ENCODE peak calls at places on chromosomes 1 and 21, in five cellular contexts. V is neural progenitor cell, D is dorsolateral prefrontal cortex, K is tibial nerve, O is AG04450. L is an unnamed sample.

GRCh38 chr1:10195570-10195969 is 14.8 kb upstream of the KIF1B start:
- DNase-seq in K (no peak), D (no peak), O (no peak), V (no peak), L (no peak)

GRCh38 chr1:224681816-224682215 is 65.7 kb downstream of the CNIH3 start:
- DNase-seq in V (peak), O (no peak), D (no peak), K (no peak), L (no peak)

GRCh38 chr1:151693057-151693651 is 23.4 kb downstream of the CELF3 start:
- DNase-seq in D (no peak), K (no peak), V (peak), O (no peak), L (no peak)

GRCh38 chr1:27528701-27529637 is 39.0 kb upstream of the WASF2 start:
- DNase-seq in K (peak), D (peak), V (peak), O (peak), L (peak)

GRCh38 chr21:33478858-33479678 is 706 bp downstream of the TMEM50B start:
- DNase-seq in D (no peak), K (no peak), O (no peak), V (peak), L (peak)

GRCh38 chr1:13916530-13916929 is 216.5 kb downstream of the PRDM2 start:
- DNase-seq in O (no peak), K (no peak), V (no peak), D (no peak), L (no peak)

GRCh38 chr1:225451340-225451739 is 23.5 kb upstream of the LBR start:
- DNase-seq in V (no peak), O (no peak), K (peak), D (no peak), L (no peak)

GRCh38 chr21:37001446-37001845 is 5.1 kb upstream of the RIPPLY3 start:
- DNase-seq in V (no peak), K (no peak), D (no peak), O (no peak), L (no peak)

GRCh38 chr1:229887043-229887822 is 179.8 kb upstream of the GALNT2 start:
- DNase-seq in D (no peak), V (no peak), K (no peak), O (no peak), L (peak)

GRCh38 chr1:88013485-88013884 is 670.6 kb upstream of the PKN2 start:
- DNase-seq in V (no peak), O (no peak), K (no peak), D (no peak), L (no peak)

GRCh38 chr1:246769306-246769705 is 45.1 kb downstream of the SCCPDH start:
- DNase-seq in O (peak), D (no peak), K (no peak), V (no peak), L (peak)

GRCh38 chr21:44784810-44785209 is 16.8 kb downstream of the UBE2G2 start:
- DNase-seq in O (no peak), K (no peak), D (no peak), V (no peak), L (no peak)

GRCh38 chr1:2582401-2582800 is 4.2 kb upstream of the PRXL2B start:
- DNase-seq in D (peak), O (no peak), V (no peak), K (no peak), L (no peak)

GRCh38 chr1:31065310-31066217 is at the start of gene PUM1:
- DNase-seq in V (peak), K (peak), D (peak), O (peak), L (peak)

GRCh38 chr1:31063636-31064035 is 1.9 kb downstream of the PUM1 start:
- DNase-seq in K (no peak), V (peak), O (no peak), D (no peak), L (no peak)

GRCh38 chr1:31064685-31065309 is 720 bp downstream of the PUM1 start:
- DNase-seq in D (peak), O (no peak), V (no peak), K (no peak), L (peak)

GRCh38 chr1:31064115-31064514 is 1.4 kb downstream of the PUM1 start:
- DNase-seq in K (no peak), V (peak), O (no peak), D (no peak), L (no peak)

GRCh38 chr1:31062867-31063380 is 2.6 kb downstream of the PUM1 start:
- DNase-seq in D (no peak), O (no peak), K (no peak), V (no peak), L (no peak)
- H3K27ac ChIP-seq in D (no peak), O (no peak), K (peak), V (no peak), L (no peak)

GRCh38 chr21:39386899-39387298 is 38.0 kb upstream of the HMGN1 start:
- DNase-seq in D (no peak), O (no peak), K (no peak), V (no peak), L (no peak)

GRCh38 chr21:39387461-39388037 is 38.7 kb upstream of the HMGN1 start:
- DNase-seq in V (peak), O (peak), D (peak), K (peak), L (peak)

GRCh38 chr21:39388811-39389155 is 39.9 kb upstream of the HMGN1 start:
- DNase-seq in D (no peak), K (no peak), V (no peak), O (no peak), L (no peak)

GRCh38 chr21:39386194-39386593 is 37.3 kb upstream of the HMGN1 start:
- DNase-seq in O (no peak), D (peak), V (no peak), K (no peak), L (no peak)

DNA sequence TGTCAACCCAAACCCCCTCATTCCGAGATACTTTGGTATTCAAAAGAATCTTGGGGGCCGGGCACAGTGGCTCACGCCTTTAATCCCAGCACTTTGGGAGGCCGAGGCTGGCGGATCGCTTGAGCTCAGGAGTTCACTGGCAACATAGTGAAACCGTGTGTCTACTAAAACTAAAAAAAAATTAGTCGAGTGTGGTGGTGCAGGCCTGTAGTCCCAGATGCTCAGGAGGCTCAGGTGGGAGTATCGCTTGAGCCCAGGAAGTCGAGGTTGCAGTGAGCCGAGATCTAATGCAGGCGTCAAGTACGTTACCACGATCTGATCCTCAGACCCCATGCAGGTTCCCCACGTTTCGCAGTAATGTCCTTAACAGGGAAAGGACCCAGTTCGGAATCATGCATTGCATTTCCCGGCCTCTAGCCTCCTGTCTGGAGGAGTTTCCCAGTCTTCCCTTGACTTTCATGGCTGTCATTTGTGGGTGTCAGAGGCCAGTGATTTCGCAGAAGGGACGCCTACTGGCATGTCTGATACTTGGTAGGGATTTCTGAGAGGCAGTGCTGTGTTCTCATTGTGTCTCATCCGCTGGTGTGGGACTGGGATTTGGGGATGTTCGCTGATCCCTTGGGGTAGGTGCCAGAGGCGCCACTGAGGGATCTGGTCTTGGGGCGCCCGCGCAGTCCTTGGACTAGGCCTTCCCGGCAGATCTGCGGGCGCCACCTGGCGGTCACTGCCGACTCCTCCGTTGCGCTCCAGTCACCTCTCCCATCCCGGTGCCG is 39.3 kb upstream of the HMGN1 start:
- DNase-seq in D (peak), O (no peak), V (peak), K (peak), L (peak)
- H3K4me3 ChIP-seq in D (peak), O (peak), V (peak), K (peak), L (peak)

GRCh38 chr1:147598631-147599361 is 57.5 kb downstream of the BCL9 start:
- DNase-seq in D (peak), V (peak), K (no peak), O (no peak), L (peak)
- H3K27ac ChIP-seq in D (peak), V (peak), K (peak), O (peak), L (peak)

DNA sequence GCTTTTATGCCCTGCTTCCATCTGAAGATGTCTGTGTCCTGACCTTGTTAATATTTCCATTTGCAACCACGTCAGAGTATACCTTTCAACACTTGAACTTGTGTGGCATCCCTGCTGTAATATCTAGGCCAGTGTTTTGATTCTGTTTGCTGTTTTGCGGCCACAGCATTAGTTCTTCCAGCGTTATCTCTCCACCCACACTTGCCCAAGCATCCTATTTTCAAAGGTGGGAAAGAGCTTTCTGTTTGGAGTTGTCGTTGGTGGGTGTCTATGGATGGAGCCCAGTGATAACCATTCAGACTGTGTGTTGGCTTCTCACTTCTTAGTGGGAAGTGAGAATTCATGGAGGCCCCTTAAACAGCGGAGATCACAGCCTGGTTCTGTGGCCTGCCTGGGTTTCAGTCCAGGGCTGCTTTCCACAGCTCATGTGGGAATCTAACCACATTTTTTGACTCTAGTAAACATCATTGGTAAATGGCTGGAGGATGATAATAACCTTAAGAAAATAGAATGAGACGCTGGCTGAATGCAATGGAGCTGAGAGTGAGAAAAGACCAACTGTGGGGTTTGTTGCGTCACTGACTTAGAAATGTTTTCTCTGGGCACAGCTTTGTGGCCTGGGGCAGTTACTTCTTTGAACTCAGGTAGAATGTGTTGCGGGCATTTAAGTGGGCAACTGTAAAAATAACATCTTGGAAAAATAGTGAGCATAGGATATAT is 7.6 kb downstream of the TENT5C start:
- DNase-seq in K (no peak), D (no peak), O (no peak), V (no peak), L (peak)
- H3K4me3 ChIP-seq in K (no peak), D (no peak), O (no peak), V (no peak), L (no peak)

DNA sequence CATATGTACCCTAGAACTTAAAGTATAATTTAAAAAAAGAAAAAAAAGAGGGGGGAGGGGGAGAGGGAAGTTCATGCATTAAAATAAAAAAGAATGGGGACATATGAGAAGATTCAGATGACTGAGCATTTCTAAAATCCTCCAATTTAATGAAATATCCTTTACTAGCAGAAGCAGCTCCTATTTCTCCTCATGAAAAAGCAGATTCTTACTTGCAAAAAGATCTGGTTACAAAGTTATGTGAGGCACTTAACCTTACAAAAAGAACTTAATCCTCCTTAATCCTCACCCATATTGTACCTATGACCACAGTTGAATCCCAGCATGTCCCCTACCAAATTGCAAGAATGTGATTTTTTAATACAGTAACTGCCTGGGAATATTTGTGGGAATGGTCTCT is 298.5 kb downstream of the SRGAP2C start:
- DNase-seq in V (no peak), D (no peak), O (no peak), K (no peak), L (no peak)
- H3K27ac ChIP-seq in V (no peak), D (no peak), O (no peak), K (no peak), L (no peak)

GRCh38 chr1:31815307-31815645 is 546 bp downstream of the SPOCD1 start:
- DNase-seq in K (no peak), V (no peak), O (no peak), D (no peak), L (no peak)

GRCh38 chr1:31814041-31814511 is 1.7 kb downstream of the SPOCD1 start:
- DNase-seq in V (no peak), D (no peak), K (no peak), O (no peak), L (no peak)

GRCh38 chr1:31814631-31815306 is 1.1 kb downstream of the SPOCD1 start:
- DNase-seq in V (no peak), D (no peak), K (no peak), O (no peak), L (no peak)

GRCh38 chr1:31818204-31818603 is 2.4 kb upstream of the SPOCD1 start:
- DNase-seq in K (no peak), O (no peak), V (no peak), D (no peak), L (no peak)

DNA sequence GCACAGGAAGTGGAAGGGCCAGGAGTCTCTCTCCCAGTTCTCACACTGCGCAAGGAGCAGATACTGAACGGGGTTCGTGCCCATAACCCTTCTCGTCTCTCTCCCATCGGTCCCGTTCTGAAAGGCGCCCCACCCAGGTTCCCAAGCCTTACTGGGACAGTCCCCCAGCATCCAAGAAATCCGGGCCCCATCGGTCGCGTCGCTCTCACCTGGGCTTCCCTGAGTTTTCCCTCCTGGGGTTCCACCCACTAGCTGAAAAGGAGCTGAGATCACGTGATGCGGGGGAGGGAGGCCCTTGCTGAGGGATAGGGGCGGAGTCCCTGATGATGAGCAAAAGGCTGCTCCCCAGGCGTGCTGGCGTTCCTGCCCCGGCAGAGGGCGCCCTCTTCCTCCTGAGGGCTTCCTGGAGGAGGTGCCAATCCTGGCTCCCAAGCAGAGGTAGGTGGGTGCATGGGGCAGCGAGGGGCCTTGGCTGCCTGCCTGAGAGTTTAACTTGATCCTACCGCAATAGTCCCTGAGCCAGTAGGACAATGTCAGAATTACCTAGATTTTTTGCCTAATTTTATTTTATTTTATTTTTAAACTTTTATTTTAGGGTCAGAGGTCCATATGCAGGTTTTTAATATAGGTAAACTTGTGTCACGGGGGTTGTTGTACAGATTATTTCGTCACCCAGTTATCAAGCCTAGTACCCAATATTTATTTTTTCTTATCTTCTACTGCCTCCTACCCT is at the start of gene SPOCD1:
- DNase-seq in V (peak), D (peak), O (peak), K (peak), L (peak)
- H3K4me3 ChIP-seq in V (peak), D (no peak), O (peak), K (no peak), L (no peak)

DNA sequence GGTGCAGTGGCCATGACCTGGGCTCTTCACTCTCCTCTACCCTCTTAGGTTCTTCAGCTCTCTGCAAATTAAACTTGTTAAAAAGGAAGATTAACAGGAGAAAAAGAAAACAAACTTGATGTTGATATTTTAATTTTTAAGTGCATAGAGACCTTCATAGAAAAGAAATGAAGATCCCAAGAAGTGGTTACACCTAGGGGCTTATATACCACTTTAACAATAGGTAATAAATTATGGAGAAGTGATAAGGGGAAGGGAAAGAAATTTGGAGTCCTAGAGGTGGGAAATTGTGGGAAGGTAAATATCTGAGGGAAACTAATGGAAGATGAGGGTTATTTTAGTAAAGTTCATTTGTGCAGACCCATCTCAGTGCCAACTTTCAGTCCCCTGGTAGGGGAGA is 16.5 kb upstream of the TFF3 start:
- DNase-seq in O (no peak), K (no peak), V (no peak), D (no peak), L (no peak)
- H3K27ac ChIP-seq in O (no peak), K (no peak), V (no peak), D (no peak), L (no peak)

L was measured in heart left ventricle.